ENCODE peak calls at places on chromosome 15, in eight cellular contexts. W is tibial artery; N is bronchial epithelial cell; Y is MM.1S; M is left ventricle myocardium inferior; Z is CD8-positive, alpha-beta memory T cell; Q is lower leg skin; B is endothelial cell of umbilical vein. T is an unnamed sample.

GRCh38 chr15:47390208-47390765 is 327.0 kb upstream of the SEMA6D start:
- DNase-seq in W (no peak), N (peak), Y (no peak), M (no peak), Z (no peak), Q (no peak), B (no peak), T (no peak)

GRCh38 chr15:25863067-25863967 is at the start of gene ATP10A:
- DNase-seq in W (peak), N (no peak), Y (no peak), M (peak), Z (no peak), Q (no peak), B (no peak), T (no peak)

GRCh38 chr15:31435256-31435781 is 108.7 kb downstream of the KLF13 start:
- DNase-seq in W (peak), N (peak), Y (peak), M (peak), Z (peak), Q (peak), B (peak), T (no peak)

GRCh38 chr15:63118854-63119253 is 2.8 kb upstream of the LACTB start:
- DNase-seq in W (no peak), N (no peak), Y (no peak), M (no peak), Z (no peak), Q (no peak), B (no peak), T (no peak)

GRCh38 chr15:70741677-70742293 is 21.6 kb downstream of the UACA start:
- DNase-seq in W (no peak), N (peak), Y (no peak), M (no peak), Z (no peak), Q (no peak), B (peak), T (no peak)

GRCh38 chr15:60757273-60757672 is 278.3 kb upstream of the ICE2 start:
- DNase-seq in W (no peak), N (no peak), Y (no peak), M (no peak), Z (no peak), Q (no peak), B (no peak), T (no peak)

GRCh38 chr15:39573844-39574243 is 7.0 kb upstream of the THBS1 start:
- DNase-seq in W (no peak), N (no peak), Y (no peak), M (no peak), Z (no peak), Q (no peak), B (peak), T (no peak)

GRCh38 chr15:56236197-56236596 is 7.5 kb downstream of the RFX7 start:
- DNase-seq in W (no peak), N (no peak), Y (no peak), M (no peak), Z (no peak), Q (no peak), B (no peak), T (no peak)

GRCh38 chr15:36363335-36363734 is 216.1 kb upstream of the CDIN1 start:
- DNase-seq in W (no peak), N (peak), Y (no peak), M (no peak), Z (no peak), Q (no peak), B (no peak), T (peak)

DNA sequence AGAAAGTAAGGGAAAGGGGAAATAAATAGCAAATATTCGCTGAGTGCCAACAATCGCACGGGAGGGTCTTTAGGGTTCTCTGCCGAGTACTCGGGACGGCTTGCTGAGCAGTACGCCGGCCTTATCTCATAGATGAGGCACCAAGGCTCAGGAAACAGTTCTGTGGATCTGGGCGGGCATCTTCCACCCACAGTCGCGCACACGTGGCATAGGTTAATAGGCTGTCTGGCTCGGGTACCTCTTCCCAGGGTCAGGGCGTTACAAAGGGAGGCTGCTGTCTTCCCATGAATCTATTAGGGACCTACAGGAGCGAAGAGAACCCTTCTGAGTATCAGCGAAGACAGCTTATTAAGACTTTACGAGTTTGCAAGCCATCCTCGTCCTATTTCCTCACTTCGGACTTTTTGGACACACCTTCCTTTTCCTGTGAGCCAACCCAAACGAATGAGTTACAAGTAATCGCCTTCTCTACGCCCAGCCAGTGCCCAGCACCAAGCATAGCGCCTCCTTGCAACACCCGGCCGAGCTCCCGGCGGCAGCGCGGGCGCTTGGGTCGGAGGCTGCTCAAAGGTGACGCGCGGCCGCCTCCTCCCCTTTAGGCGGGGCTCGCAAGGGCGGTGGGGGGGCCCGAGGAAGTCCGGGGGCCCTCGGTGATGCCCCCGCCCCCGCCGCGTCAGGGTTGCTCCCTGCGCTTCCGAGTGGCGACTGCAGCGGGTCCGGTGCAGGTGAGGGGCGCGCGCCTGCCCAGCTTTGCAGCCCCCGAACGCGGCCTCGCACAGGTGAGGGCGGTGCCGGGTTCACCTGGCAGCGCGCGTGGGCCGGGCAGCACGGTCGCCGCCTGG is at the start of gene MCTP2:
- DNase-seq in W (peak), N (peak), Y (peak), M (peak), Z (peak), Q (peak), B (peak), T (peak)
- H3K4me3 ChIP-seq in W (peak), N (peak), Y (peak), M (peak), Z (peak), Q (peak), B (peak), T (peak)

DNA sequence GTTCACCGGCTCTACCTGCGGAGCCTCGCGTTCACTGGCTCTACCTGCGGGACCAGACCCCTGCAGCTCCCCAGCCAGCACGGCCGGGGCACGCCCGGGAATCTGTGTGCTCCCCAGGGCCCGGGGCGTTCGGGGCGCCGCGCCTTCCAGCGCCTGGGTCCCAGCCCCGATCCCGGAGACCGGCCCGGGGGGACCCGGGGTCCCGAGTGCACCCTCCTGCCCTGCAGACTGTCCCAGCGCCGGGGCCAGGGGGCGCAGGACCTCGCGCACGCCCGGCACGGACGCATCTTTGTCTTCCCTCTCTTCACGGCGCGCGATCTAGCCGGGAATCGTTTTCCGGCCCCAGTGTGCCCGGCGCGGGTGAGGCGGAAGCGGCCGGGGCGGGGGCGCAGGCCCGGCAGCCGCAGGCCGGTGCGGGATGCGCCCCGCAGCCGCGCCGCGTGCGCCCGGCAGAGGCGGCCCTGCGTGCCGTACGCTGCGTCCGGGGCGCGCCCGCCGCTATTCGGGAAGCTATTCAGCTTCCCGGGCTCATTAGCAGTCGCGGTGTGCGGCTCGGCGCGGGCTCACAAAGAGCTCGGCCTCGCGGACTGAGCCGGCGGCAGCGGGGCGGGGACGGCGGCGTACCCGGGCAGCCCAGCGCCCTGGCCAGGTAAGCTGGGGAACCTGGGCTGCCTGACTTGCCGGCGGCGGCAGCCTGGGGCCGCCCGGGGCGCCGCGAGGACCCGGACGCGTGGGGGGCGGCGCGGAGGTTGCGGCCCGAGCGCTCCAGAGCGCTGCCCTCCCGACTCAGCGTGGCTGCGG is at the start of gene APBA2:
- DNase-seq in W (no peak), N (no peak), Y (peak), M (no peak), Z (peak), Q (no peak), B (no peak), T (no peak)
- H3K4me3 ChIP-seq in W (peak), N (peak), Y (peak), M (peak), Z (peak), Q (peak), B (peak), T (peak)

GRCh38 chr15:28027714-28028076 is 71.4 kb downstream of the OCA2 start:
- DNase-seq in W (no peak), N (no peak), Y (no peak), M (no peak), Z (no peak), Q (no peak), B (no peak), T (no peak)
- H3K4me3 ChIP-seq in W (no peak), N (no peak), Y (no peak), M (no peak), Z (no peak), Q (no peak), B (no peak), T (no peak)

GRCh38 chr15:41840092-41840491 is 1.4 kb downstream of the PLA2G4B start:
- DNase-seq in W (no peak), N (no peak), Y (no peak), M (no peak), Z (no peak), Q (no peak), B (no peak), T (no peak)

GRCh38 chr15:41842229-41842628 is 3.6 kb downstream of the PLA2G4B start:
- DNase-seq in W (no peak), N (no peak), Y (no peak), M (no peak), Z (no peak), Q (no peak), B (no peak), T (no peak)

GRCh38 chr15:41843571-41843970 is 4.9 kb downstream of the PLA2G4B start:
- DNase-seq in W (no peak), N (no peak), Y (no peak), M (no peak), Z (no peak), Q (no peak), B (no peak), T (no peak)

GRCh38 chr15:41840673-41841072 is 2.0 kb downstream of the PLA2G4B start:
- DNase-seq in W (no peak), N (no peak), Y (no peak), M (no peak), Z (no peak), Q (no peak), B (no peak), T (no peak)

GRCh38 chr15:41841131-41841530 is 2.5 kb downstream of the PLA2G4B start:
- DNase-seq in W (no peak), N (no peak), Y (no peak), M (no peak), Z (no peak), Q (no peak), B (no peak), T (no peak)
- H3K4me3 ChIP-seq in W (no peak), N (no peak), Y (no peak), M (no peak), Z (no peak), Q (no peak), B (no peak), T (no peak)

GRCh38 chr15:50355612-50355905 is 561 bp upstream of the GABPB1 start:
- DNase-seq in W (no peak), N (no peak), Y (no peak), M (no peak), Z (no peak), Q (no peak), B (no peak), T (no peak)
- H3K4me3 ChIP-seq in W (peak), N (peak), Y (peak), M (peak), Z (peak), Q (peak), B (peak), T (peak)